ENCODE peak calls at places on chromosomes 7 and 10, in six cellular contexts. I, Y, M, R, D and J are unnamed samples. For H3K9me3 and H3K4me1, the result is how much of the 10 kb centered on the place peaks cover.

GRCh38 chr7:130990178-130990832 is 256.3 kb upstream of the KLF14 start:
- DNase-seq in D (peak), M (no peak), I (no peak), Y (no peak), R (no peak), J (peak)

GRCh38 chr7:114957434-114957833 is 35.5 kb downstream of the MDFIC start:
- DNase-seq in D (no peak), M (no peak), I (no peak), R (no peak), Y (no peak), J (no peak)

GRCh38 chr10:176677-177076 is 41.4 kb downstream of the ZMYND11 start:
- DNase-seq in R (no peak), M (no peak), D (no peak), I (no peak), Y (no peak), J (no peak)

GRCh38 chr7:64098-64521 is 128.3 kb upstream of the FAM20C start:
- DNase-seq in I (peak), R (peak), D (no peak), M (peak), Y (no peak), J (no peak)

GRCh38 chr7:150737265-150738055 is at the start of gene GIMAP5:
- DNase-seq in R (no peak), D (no peak), M (no peak), I (no peak), Y (peak), J (no peak)

GRCh38 chr7:158818325-158819213 is 10.7 kb downstream of the ESYT2 start:
- DNase-seq in M (peak), Y (peak), D (peak), I (peak), R (peak), J (peak)

GRCh38 chr7:76201732-76202665 is at the start of gene SRRM3:
- DNase-seq in Y (peak), I (peak), M (peak), R (peak), D (peak), J (peak)

GRCh38 chr10:70776455-70777005 is 8.6 kb downstream of the TBATA start:
- DNase-seq in Y (no peak), D (peak), I (no peak), M (no peak), R (no peak), J (no peak)

GRCh38 chr7:66894463-66895080 is 26.5 kb upstream of the TMEM248 start:
- DNase-seq in M (peak), D (no peak), Y (no peak), I (no peak), R (peak), J (no peak)

GRCh38 chr7:88169717-88170320 is 50.0 kb downstream of the SRI start:
- DNase-seq in I (no peak), D (no peak), Y (no peak), R (no peak), M (peak), J (no peak)

GRCh38 chr10:48377751-48378585 is 71.5 kb downstream of the MAPK8 start:
- DNase-seq in I (no peak), Y (no peak), M (no peak), D (no peak), R (no peak), J (no peak)

GRCh38 chr7:2643386-2644229 is 11.8 kb downstream of the TTYH3 start:
- DNase-seq in R (peak), I (no peak), D (no peak), Y (no peak), M (no peak), J (no peak)

GRCh38 chr10:110209926-110210662 is 2.7 kb downstream of the MXI1 start:
- DNase-seq in M (peak), D (no peak), R (peak), I (no peak), Y (no peak), J (peak)

GRCh38 chr7:142880886-142881505 is 4.5 kb downstream of the TRPV6 start:
- DNase-seq in Y (peak), D (peak), I (peak), M (peak), R (peak), J (no peak)

GRCh38 chr10:27742926-27743735 is 2.5 kb downstream of the MKX start:
- DNase-seq in M (peak), I (no peak), D (no peak), R (peak), Y (peak), J (peak)

GRCh38 chr7:112523871-112524270 is 43.1 kb downstream of the LSMEM1 start:
- DNase-seq in I (no peak), M (no peak), Y (no peak), R (no peak), D (no peak), J (no peak)

GRCh38 chr10:35409808-35410207 is 73.5 kb downstream of the CCNY start:
- DNase-seq in R (no peak), D (no peak), M (no peak), I (no peak), Y (no peak), J (no peak)

GRCh38 chr7:21092923-21093702 is 306.4 kb upstream of the SP8 start:
- DNase-seq in M (no peak), D (no peak), Y (no peak), I (no peak), R (no peak), J (no peak)

GRCh38 chr7:154868901-154869300 is 134.0 kb downstream of the PAXIP1 start:
- DNase-seq in R (no peak), D (no peak), Y (no peak), M (no peak), I (no peak), J (no peak)

GRCh38 chr7:105759670-105760548 is 116.5 kb downstream of the ATXN7L1 start:
- DNase-seq in R (no peak), D (peak), Y (no peak), I (peak), M (peak), J (peak)

GRCh38 chr10:118758449-118758848 is 3.7 kb upstream of the CACUL1 start:
- DNase-seq in R (no peak), Y (no peak), I (no peak), D (no peak), M (no peak), J (no peak)

GRCh38 chr10:71077796-71078453 is 134.4 kb upstream of the UNC5B start:
- DNase-seq in R (no peak), D (peak), I (no peak), Y (peak), M (no peak), J (no peak)

GRCh38 chr7:39510738-39511372 is 55.3 kb upstream of the YAE1 start:
- DNase-seq in I (no peak), D (no peak), R (no peak), Y (no peak), M (no peak), J (no peak)

GRCh38 chr10:73529089-73529832 is 33.4 kb upstream of the PPP3CB start:
- DNase-seq in M (peak), R (peak), D (peak), I (peak), Y (peak), J (peak)

DNA sequence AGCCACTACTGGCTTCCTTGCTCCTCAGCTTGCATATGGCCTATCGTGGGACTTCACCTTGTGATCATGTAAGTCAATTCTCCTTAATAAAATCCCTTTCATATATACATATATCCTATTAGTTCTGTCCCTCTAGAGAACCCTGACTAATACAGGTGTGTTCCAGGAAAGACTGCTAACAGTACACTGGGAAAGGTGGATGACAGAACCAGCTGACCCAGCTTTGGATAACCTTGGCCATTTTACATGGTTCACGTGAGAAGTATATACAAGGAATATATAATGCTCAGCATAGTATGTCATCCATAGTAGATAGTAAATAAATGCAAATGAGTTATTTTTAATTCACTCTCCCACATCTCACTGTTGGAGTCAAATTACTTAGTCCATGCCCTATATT is 1003.5 kb downstream of the SORCS3 start:
- DNase-seq in M (no peak), Y (no peak), R (no peak), D (no peak), I (no peak), J (no peak)
- H3K9me3 ChIP-seq in M (under half), Y (under half), R (under half), D (under half), I (under half), J (under half)

DNA sequence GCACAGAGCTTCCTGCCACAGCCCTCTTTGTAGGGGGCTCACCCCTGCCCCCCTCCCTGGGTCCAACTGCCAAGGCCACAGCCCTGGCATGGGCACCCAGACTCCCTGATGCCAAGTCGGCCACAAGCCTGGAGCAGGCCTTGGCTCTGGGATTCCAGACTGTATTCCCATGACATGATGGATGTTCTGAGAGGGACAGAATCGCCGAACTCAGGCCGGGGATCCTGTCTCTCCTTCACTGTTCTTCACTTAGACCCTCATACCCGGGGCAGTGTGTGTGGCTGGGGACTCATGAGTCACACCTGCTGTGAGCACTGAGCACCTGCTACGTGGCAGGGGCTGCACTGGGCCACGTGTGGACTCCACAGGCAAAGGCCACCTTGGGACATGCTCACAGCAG is 7.9 kb downstream of the CALML5 start:
- DNase-seq in M (no peak), D (no peak), R (no peak), I (no peak), Y (no peak), J (no peak)
- H3K4me1 ChIP-seq in M (under half), D (under half), R (under half), I (under half), Y (under half), J (under half)

DNA sequence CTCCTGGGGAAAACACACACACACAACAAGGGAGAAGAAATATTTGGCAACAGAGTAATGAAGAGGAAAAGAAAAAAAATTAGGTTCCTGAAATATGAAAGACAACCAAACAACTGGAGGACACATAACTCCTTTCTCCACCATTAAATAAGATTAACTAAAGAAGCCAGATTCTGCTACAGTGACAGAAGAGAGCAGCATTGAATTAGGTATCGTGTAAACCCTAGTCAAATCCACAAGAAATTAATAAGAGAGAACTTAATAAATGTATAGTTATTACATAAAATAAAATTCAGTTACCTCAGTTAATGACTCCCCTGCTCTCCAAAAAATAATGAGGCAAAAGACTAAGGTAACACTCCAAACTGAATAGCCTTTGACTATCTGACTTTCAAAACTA is 306.7 kb downstream of the CRPPA start:
- DNase-seq in Y (no peak), R (no peak), D (no peak), I (peak), M (peak), J (no peak)
- TF ChIP-seq CTCF in Y (no peak), R (peak), D (no peak), I (peak), M (peak), J (no peak)

GRCh38 chr7:30184804-30185487 is 50.2 kb downstream of the MTURN start:
- DNase-seq in R (no peak), M (no peak), I (no peak), Y (no peak), D (peak), J (no peak)

GRCh38 chr7:30181211-30181610 is 46.4 kb downstream of the MTURN start:
- DNase-seq in M (no peak), Y (no peak), D (no peak), I (no peak), R (no peak), J (no peak)

GRCh38 chr7:30182186-30182585 is 47.4 kb downstream of the MTURN start:
- DNase-seq in D (no peak), Y (no peak), R (no peak), I (no peak), M (no peak), J (no peak)

GRCh38 chr7:30186725-30187124 is 51.9 kb downstream of the MTURN start:
- DNase-seq in Y (no peak), R (no peak), D (no peak), M (no peak), I (no peak), J (no peak)

GRCh38 chr7:30183712-30184372 is 49.1 kb downstream of the MTURN start:
- DNase-seq in M (no peak), I (no peak), Y (no peak), D (no peak), R (no peak), J (no peak)
- H3K9me3 ChIP-seq in M (under half), I (under half), Y (under half), D (under half), R (under half), J (under half)

DNA sequence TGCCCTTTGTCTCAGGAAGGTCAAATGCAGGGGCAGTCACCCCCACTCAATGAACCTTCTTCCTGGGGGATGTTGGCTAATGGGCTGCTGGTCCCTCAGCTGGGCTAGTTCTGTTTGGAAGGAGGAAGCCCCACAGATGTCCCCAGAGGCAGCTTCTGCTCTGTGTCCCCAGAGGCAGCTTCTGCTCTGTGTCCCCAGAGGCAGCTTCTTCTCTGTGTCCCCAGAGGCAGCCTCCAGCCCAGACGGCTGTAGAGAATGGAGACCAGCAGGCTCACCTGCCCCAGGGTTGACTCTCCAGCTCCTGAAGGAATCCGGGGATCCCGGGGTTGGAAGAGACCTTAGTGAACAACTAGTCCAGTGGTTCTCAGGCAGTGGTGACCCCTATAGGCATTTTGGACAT is 62.5 kb upstream of the LEP start:
- DNase-seq in I (no peak), Y (no peak), M (no peak), D (no peak), R (peak), J (no peak)
- H3K4me1 ChIP-seq in I (under half), Y (under half), M (under half), D (under half), R (under half), J (under half)

GRCh38 chr7:30179016-30179436 is 44.2 kb downstream of the MTURN start:
- DNase-seq in M (no peak), I (no peak), Y (no peak), D (no peak), R (no peak), J (no peak)
- TF ChIP-seq CTCF in M (no peak), I (no peak), Y (no peak), D (no peak), R (no peak), J (no peak)

GRCh38 chr10:130498042-130498441 is 361.9 kb downstream of the GLRX3 start:
- DNase-seq in I (no peak), Y (no peak), D (peak), R (peak), M (no peak), J (no peak)

GRCh38 chr10:130498934-130499333 is 362.7 kb downstream of the GLRX3 start:
- DNase-seq in Y (no peak), D (peak), R (no peak), M (no peak), I (no peak), J (no peak)

GRCh38 chr10:130495891-130496642 is 359.9 kb downstream of the GLRX3 start:
- DNase-seq in Y (no peak), M (no peak), D (no peak), R (no peak), I (no peak), J (no peak)

GRCh38 chr10:130495116-130495862 is 359.1 kb downstream of the GLRX3 start:
- DNase-seq in Y (no peak), M (no peak), R (no peak), D (no peak), I (no peak), J (no peak)

DNA sequence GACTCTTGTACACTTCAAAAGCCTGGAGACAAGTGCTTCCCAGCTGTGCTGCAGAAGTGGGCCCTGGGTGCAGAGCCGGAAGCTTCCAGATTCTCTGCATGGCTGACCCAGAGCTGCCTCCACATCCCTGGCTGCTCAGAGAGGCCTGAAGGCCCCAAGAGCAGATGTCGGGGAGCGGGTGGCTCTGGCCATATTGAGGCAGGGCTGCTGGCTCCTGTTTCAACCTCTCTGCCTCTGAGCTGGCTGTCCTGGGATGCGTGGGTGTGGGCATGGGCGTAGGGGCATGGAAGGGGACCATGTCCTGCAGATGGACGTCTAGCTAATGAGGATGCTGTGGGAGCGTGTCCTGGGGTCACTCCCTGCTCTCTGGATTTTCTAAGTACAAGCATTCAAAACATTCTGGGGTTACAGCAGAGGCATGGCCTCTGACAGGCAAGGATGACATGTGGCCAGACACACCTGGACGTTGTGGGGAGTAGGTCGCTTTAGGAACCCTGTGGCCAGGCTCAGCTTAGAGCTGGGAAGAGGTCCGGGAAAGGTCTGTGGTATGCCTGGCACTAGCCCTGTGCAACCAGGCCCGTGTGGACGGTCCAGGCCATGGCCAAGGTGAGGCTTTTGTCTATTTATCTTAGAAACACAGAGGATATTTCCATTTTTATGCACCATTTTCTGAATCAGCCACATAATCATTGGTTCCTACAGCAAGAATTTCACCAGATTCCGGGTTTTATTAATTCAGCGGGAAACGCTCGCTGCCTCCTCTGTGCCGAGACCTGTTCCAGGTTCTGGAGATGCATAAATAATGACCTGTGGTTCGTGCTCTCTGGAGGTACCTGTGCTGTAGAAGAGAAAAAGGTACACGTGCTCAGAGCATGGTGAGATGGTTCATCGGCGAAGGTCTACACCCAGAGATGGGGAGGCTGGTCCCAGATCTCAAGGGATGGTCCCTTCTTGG is 361.1 kb downstream of the GLRX3 start:
- DNase-seq in D (peak), M (no peak), Y (peak), R (peak), I (no peak), J (no peak)
- H3K9me3 ChIP-seq in D (under half), M (under half), Y (under half), R (under half), I (under half), J (under half)

DNA sequence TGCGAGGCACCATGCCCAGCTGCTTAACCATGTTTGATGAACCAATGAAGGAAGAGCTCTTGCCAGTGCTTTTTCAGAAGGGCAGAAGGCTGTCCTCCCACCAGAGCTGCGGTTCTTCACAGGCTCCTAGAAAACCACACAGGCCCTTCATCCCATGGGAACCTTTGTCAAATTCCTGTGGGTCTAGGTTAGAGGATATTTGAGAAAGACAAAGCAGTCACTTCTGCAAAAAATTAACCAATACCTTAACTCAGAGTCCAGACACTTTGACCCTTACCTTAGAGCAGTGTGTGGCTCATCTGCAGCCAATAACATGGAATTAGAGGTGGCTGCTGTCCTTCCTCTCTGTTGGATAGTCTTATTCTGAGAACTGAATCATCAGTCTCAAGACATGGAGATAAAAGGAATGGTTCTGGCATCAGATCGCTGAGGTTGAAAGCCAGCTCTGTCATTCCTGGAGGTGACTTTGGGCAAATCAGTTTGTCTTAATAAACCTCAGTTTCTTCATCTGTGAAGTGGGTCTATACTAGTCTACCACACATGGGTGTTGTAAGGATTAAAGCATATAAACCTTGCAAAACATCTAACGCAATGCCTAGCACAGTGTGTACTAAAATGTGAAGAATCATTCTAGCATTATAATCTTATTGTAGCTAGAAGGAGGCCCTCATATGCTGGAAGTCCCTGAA is 65.1 kb upstream of the PIP4K2A start:
- DNase-seq in R (no peak), M (no peak), D (no peak), I (no peak), Y (no peak), J (no peak)
- H3K4me1 ChIP-seq in R (under half), M (under half), D (under half), I (under half), Y (under half), J (under half)